ENCODE peak calls at places on chromosomes 11 and 22, in five cellular contexts. G, L, Q, E and C are unnamed samples.

GRCh38 chr22:41983516-41983915 is 14.3 kb downstream of the SEPTIN3 start:
- DNase-seq in E (no peak), Q (no peak), G (no peak), L (peak), C (no peak)

GRCh38 chr11:100687032-100687629 is at the start of gene ARHGAP42:
- DNase-seq in Q (peak), E (peak), L (peak), G (no peak), C (peak)

GRCh38 chr11:44136176-44136945 is 40.9 kb downstream of the EXT2 start:
- DNase-seq in E (no peak), G (no peak), Q (no peak), L (no peak), C (no peak)

GRCh38 chr22:28899199-28899853 is 16.0 kb downstream of the ZNRF3 start:
- DNase-seq in E (peak), L (peak), G (no peak), Q (no peak), C (no peak)

GRCh38 chr11:77411238-77411637 is 62.7 kb downstream of the PAK1 start:
- DNase-seq in G (peak), E (peak), Q (peak), L (peak), C (peak)

GRCh38 chr11:62921201-62921572 is at the start of gene CHRM1:
- DNase-seq in L (no peak), G (no peak), Q (no peak), E (no peak), C (no peak)

GRCh38 chr22:49648053-49648452 is 179.6 kb downstream of the BRD1 start:
- DNase-seq in G (no peak), Q (no peak), L (no peak), E (no peak), C (no peak)

GRCh38 chr22:24952837-24953293 is 349 bp downstream of the KIAA1671 start:
- DNase-seq in Q (peak), G (no peak), E (no peak), L (peak), C (peak)

GRCh38 chr11:30873924-30874323 is 287.8 kb upstream of the MPPED2 start:
- DNase-seq in L (no peak), G (no peak), E (no peak), Q (no peak), C (no peak)

GRCh38 chr11:28491431-28491830 is 383.2 kb downstream of the METTL15 start:
- DNase-seq in Q (no peak), E (no peak), L (no peak), G (no peak), C (no peak)

GRCh38 chr11:115657586-115657985 is 153.4 kb upstream of the CADM1 start:
- DNase-seq in E (no peak), Q (no peak), G (no peak), L (no peak), C (no peak)

GRCh38 chr22:23387827-23388491 is 192.1 kb downstream of the IGLL1 start:
- DNase-seq in E (no peak), Q (no peak), G (no peak), L (no peak), C (peak)

GRCh38 chr11:77143405-77144020 is 15.5 kb downstream of the MYO7A start:
- DNase-seq in L (no peak), G (no peak), Q (no peak), E (no peak), C (no peak)

GRCh38 chr22:23786752-23787599 is at the start of gene SMARCB1:
- DNase-seq in L (peak), Q (peak), E (peak), G (peak), C (peak)

GRCh38 chr11:110182886-110183285 is 89.7 kb downstream of the ZC3H12C start:
- DNase-seq in Q (no peak), L (peak), G (no peak), E (no peak), C (no peak)

GRCh38 chr11:62054484-62055121 is 69.2 kb upstream of the INCENP start:
- DNase-seq in L (peak), G (no peak), E (no peak), Q (no peak), C (no peak)

GRCh38 chr22:45216133-45217003 is 24.3 kb downstream of the KIAA0930 start:
- DNase-seq in E (no peak), Q (no peak), L (no peak), G (no peak), C (no peak)

GRCh38 chr22:35841907-35842518 is 124.3 kb downstream of the APOL5 start:
- DNase-seq in L (no peak), Q (no peak), E (no peak), G (no peak), C (no peak)

GRCh38 chr22:19750666-19751490 is 9.7 kb upstream of the TBX1 start:
- DNase-seq in Q (no peak), L (peak), G (no peak), E (no peak), C (no peak)

GRCh38 chr11:126603486-126603885 is 248.0 kb downstream of the ST3GAL4 start:
- DNase-seq in E (no peak), L (no peak), G (no peak), Q (no peak), C (no peak)

GRCh38 chr11:130672911-130673310 is 224.5 kb downstream of the ADAMTS15 start:
- DNase-seq in Q (no peak), G (no peak), E (no peak), L (peak), C (no peak)

GRCh38 chr11:12838463-12839120 is 164.4 kb downstream of the TEAD1 start:
- DNase-seq in Q (no peak), G (no peak), E (no peak), L (peak), C (no peak)

GRCh38 chr11:78651136-78651775 is 76.6 kb upstream of the NARS2 start:
- DNase-seq in Q (no peak), G (no peak), E (no peak), L (no peak), C (no peak)

GRCh38 chr11:128367573-128367972 is 219.8 kb downstream of the ETS1 start:
- DNase-seq in G (no peak), Q (no peak), L (no peak), E (peak), C (no peak)

GRCh38 chr11:104928831-104929230 is 30.6 kb upstream of the CASP12 start:
- DNase-seq in Q (no peak), L (no peak), G (no peak), E (no peak), C (no peak)

GRCh38 chr22:43378011-43378704 is 33.7 kb upstream of the MPPED1 start:
- DNase-seq in G (no peak), Q (peak), L (no peak), E (no peak), C (no peak)

GRCh38 chr11:86081465-86081864 is 12.6 kb upstream of the PICALM start:
- DNase-seq in E (no peak), L (no peak), Q (no peak), G (no peak), C (no peak)